ENCODE peak calls at places on chromosomes 5 and 9, in four cellular contexts. A, F, B and X are unnamed samples.
A peak's percentile ranks its signal among the peaks of the same experiment; 100 is the strongest.

GRCh38 chr9:42852133-42852532 is 668.7 kb downstream of the SPATA31A6 start:
- DNase-seq in F (peak; percentile 80), B (peak; percentile 71), A (peak; percentile 50), X (peak; percentile 83)

GRCh38 chr9:78782234-78782633 is 485.3 kb downstream of the PSAT1 start:
- DNase-seq in A (no peak), F (no peak), B (no peak), X (no peak)

GRCh38 chr5:10684303-10685086 is 76.5 kb downstream of the DAP start:
- DNase-seq in A (no peak), F (no peak), B (no peak), X (no peak)

GRCh38 chr5:97167435-97167834 is 15.6 kb downstream of the RIOK2 start:
- DNase-seq in B (no peak), F (no peak), A (no peak), X (no peak)

GRCh38 chr9:76394896-76395244 is 644 bp upstream of the RFK start:
- DNase-seq in A (peak; percentile 84), B (peak; percentile 95), F (peak; percentile 69), X (peak; percentile 57)

GRCh38 chr9:131478421-131478868 is 24.3 kb upstream of the POMT1 start:
- DNase-seq in B (peak; percentile 74), F (peak; percentile 74), A (peak; percentile 38), X (peak; percentile 33)

GRCh38 chr9:132798817-132799790 is 79.0 kb downstream of the AK8 start:
- DNase-seq in B (no peak), F (peak; percentile 49), A (peak; percentile 7), X (no peak)

GRCh38 chr5:62450259-62450658 is 37.7 kb downstream of the IPO11 start:
- DNase-seq in B (no peak), A (peak; percentile 68), F (no peak), X (no peak)

GRCh38 chr9:20726144-20726543 is 42.1 kb downstream of the FOCAD start:
- DNase-seq in A (no peak), F (no peak), B (no peak), X (no peak)

GRCh38 chr5:154857534-154858250 is 735 bp upstream of the CNOT8 start:
- DNase-seq in A (peak; percentile 98), B (peak; percentile 98), F (peak; percentile 98), X (peak; percentile 79)
- H2BK15ac ChIP-seq in A (peak overlapping the region; percentile 95), B (no peak overlapping the region), F (no peak overlapping the region), X (no peak overlapping the region)

DNA sequence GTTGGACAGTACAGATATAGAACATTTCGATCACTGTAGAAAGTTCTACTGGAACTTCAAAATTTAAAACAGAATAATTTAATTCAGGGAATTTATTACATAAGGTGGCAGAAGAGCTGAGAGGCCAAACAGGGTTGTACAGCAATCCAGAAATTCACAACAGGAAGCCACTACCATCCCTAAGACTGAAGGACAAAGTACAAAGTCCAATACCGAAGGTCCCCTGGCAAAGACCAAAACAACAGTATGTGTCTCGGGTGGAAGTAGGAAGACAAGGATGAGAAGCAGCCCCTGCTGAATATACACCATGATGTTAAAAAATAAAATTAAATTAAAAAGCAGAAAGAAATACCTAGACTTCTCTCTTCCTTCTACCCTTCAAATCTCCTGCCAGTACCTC is 19.9 kb downstream of the SGTB start:
- DNase-seq in F (no peak), B (no peak), A (no peak), X (no peak)
- H2BK15ac ChIP-seq in F (no peak overlapping the region), B (no peak overlapping the region), A (no peak overlapping the region), X (no peak overlapping the region)

GRCh38 chr5:137696481-137696880 is 39.4 kb downstream of the KLHL3 start:
- DNase-seq in A (peak; percentile 11), F (no peak), B (no peak), X (no peak)
- H2BK15ac ChIP-seq in A (no peak overlapping the region), F (no peak overlapping the region), B (no peak overlapping the region), X (no peak overlapping the region)

GRCh38 chr9:93346240-93347112 is 105.0 kb upstream of the FAM120A start:
- DNase-seq in A (peak; percentile 2), F (no peak), B (peak; percentile 62), X (no peak)
- H2BK15ac ChIP-seq in A (no peak overlapping the region), F (no peak overlapping the region), B (no peak overlapping the region), X (peak overlapping the region; percentile 29)

GRCh38 chr9:96139592-96140251 is 162.3 kb downstream of the HSD17B3 start:
- DNase-seq in A (peak; percentile 94), B (no peak), F (no peak), X (no peak)
- H2BK15ac ChIP-seq in A (no peak overlapping the region), B (no peak overlapping the region), F (no peak overlapping the region), X (peak overlapping the region; percentile 89)

GRCh38 chr9:86201474-86202337 is 57.8 kb downstream of the C9orf153 start:
- DNase-seq in B (no peak), A (no peak), F (no peak), X (no peak)

GRCh38 chr9:86200599-86201162 is 58.8 kb downstream of the C9orf153 start:
- DNase-seq in B (no peak), F (no peak), A (no peak), X (no peak)

GRCh38 chr9:86207193-86207592 is 52.3 kb downstream of the C9orf153 start:
- DNase-seq in A (no peak), B (no peak), F (no peak), X (no peak)

DNA sequence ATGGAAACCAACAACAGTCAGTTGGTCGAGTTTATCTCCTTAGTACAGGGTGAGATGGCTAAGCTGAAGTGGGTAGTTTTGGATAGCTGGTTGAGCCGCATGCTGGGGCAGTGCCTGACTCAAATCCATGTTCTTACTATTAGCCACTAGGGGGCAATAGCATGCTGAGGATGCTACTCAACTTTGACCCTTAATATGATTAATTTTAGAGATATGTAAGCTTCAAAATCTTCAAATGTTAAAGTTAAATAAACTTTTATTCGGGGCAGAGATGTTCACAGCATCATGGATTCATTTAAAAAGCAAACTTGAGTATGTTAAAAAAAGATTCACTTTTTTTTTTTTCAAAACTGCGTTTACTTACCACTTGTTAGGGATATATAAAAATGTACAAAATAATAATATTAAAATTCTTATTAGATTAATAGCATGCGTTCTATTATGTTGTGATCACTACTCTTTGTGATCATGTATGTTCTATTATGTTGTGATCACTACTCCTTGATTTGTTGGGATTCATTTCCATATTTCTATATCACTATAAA is 57.0 kb downstream of the C9orf153 start:
- DNase-seq in A (peak; percentile 53), B (peak; percentile 62), F (peak; percentile 49), X (no peak)
- H2BK15ac ChIP-seq in A (no peak overlapping the region), B (no peak overlapping the region), F (no peak overlapping the region), X (no peak overlapping the region)

DNA sequence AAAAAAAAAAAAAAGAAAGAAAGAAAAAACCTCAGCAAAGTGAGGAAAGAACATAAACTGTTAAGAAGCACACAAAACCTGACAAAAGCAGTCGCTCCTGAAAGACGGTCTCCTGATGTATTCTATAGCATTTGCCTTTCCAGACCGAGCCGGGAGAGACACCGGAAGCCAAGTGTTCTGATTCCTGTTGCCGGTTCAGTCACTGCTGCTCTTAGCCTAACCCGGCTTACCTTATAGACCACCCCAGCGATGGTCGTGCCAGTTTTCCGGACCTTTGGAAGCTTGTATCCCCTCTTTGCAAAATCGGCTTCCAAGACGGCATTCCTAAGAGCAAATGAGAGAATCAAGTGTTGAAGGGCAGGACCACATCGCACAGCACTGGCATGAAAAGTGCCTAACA is 630 bp downstream of the PSMB7 start:
- DNase-seq in F (no peak), B (no peak), A (no peak), X (no peak)
- H2BK15ac ChIP-seq in F (no peak overlapping the region), B (no peak overlapping the region), A (no peak overlapping the region), X (no peak overlapping the region)

GRCh38 chr9:69158471-69158870 is 15.6 kb upstream of the TJP2 start:
- DNase-seq in B (no peak), A (no peak), F (peak; percentile 6), X (peak; percentile 29)
- H2BK15ac ChIP-seq in B (no peak overlapping the region), A (no peak overlapping the region), F (no peak overlapping the region), X (no peak overlapping the region)

GRCh38 chr5:96149021-96149420 is 187.4 kb upstream of the ELL2 start:
- DNase-seq in A (no peak), F (no peak), B (no peak), X (no peak)
- H2BK15ac ChIP-seq in A (no peak overlapping the region), F (no peak overlapping the region), B (no peak overlapping the region), X (no peak overlapping the region)

GRCh38 chr5:54624671-54625583 is 107.4 kb downstream of the SNX18 start:
- DNase-seq in F (no peak), A (peak; percentile 38), B (no peak), X (no peak)

GRCh38 chr5:54621742-54622141 is 104.2 kb downstream of the SNX18 start:
- DNase-seq in A (no peak), F (no peak), B (no peak), X (no peak)

GRCh38 chr5:54619732-54620582 is 102.4 kb downstream of the SNX18 start:
- DNase-seq in F (no peak), A (peak; percentile 20), B (peak; percentile 29), X (no peak)

GRCh38 chr5:54620583-54620933 is 103.0 kb downstream of the SNX18 start:
- DNase-seq in F (no peak), A (no peak), B (no peak), X (no peak)

GRCh38 chr5:54621048-54621447 is 103.5 kb downstream of the SNX18 start:
- DNase-seq in A (no peak), B (no peak), F (no peak), X (no peak)
- H2BK15ac ChIP-seq in A (no peak overlapping the region), B (no peak overlapping the region), F (no peak overlapping the region), X (no peak overlapping the region)